ENCODE peak calls at places on chromosomes 13 and 19, in six cellular contexts. T is body of pancreas, X is AG10803, Y is brain microvascular endothelial cell, W is ovary, O is A549. N is an unnamed sample.

GRCh38 chr19:33118643-33119042 is 13.3 kb upstream of the WDR88 start:
- DNase-seq in W (no peak), Y (no peak), X (no peak), T (no peak), O (no peak), N (no peak)

GRCh38 chr19:23787106-23787505 is 28.4 kb upstream of the ZNF681 start:
- DNase-seq in X (peak), T (no peak), Y (peak), W (no peak), O (no peak), N (peak)

GRCh38 chr13:24022568-24022967 is 125.3 kb upstream of the C1QTNF9B start:
- DNase-seq in Y (no peak), T (no peak), W (no peak), O (no peak), X (no peak), N (peak)

GRCh38 chr19:29622191-29623070 is 16.3 kb downstream of the POP4 start:
- DNase-seq in O (no peak), W (no peak), T (no peak), Y (no peak), X (peak), N (peak)

GRCh38 chr13:67042556-67042955 is 187.6 kb downstream of the PCDH9 start:
- DNase-seq in O (no peak), W (no peak), T (no peak), Y (no peak), X (no peak), N (no peak)

GRCh38 chr13:48542581-48543341 is 9.9 kb upstream of the RCBTB2 start:
- DNase-seq in W (peak), T (no peak), Y (peak), O (no peak), X (peak), N (peak)

GRCh38 chr13:97133955-97134354 is 88.2 kb upstream of the MBNL2 start:
- DNase-seq in W (no peak), X (no peak), Y (no peak), O (no peak), T (no peak), N (no peak)

GRCh38 chr19:13726323-13726722 is 38.0 kb upstream of the MRI1 start:
- DNase-seq in T (no peak), W (no peak), X (no peak), O (no peak), Y (no peak), N (no peak)

GRCh38 chr19:6402834-6403608 is 10.1 kb upstream of the GTF2F1 start:
- DNase-seq in X (peak), Y (peak), O (no peak), W (no peak), T (no peak), N (peak)

GRCh38 chr13:96068729-96069128 is 15.5 kb upstream of the UGGT2 start:
- DNase-seq in Y (no peak), X (no peak), T (no peak), O (no peak), W (no peak), N (no peak)

GRCh38 chr13:47017476-47017875 is 120.6 kb upstream of the HTR2A start:
- DNase-seq in W (no peak), Y (no peak), O (no peak), X (peak), T (no peak), N (peak)

GRCh38 chr19:9139609-9140158 is 513 bp upstream of the ZNF317 start:
- DNase-seq in Y (no peak), X (no peak), W (no peak), T (no peak), O (no peak), N (no peak)

GRCh38 chr19:55034751-55035150 is 3.3 kb downstream of the GP6 start:
- DNase-seq in T (no peak), X (no peak), Y (no peak), O (no peak), W (no peak), N (no peak)

GRCh38 chr19:799076-799881 is 2.0 kb downstream of the PTBP1 start:
- DNase-seq in W (peak), O (no peak), Y (no peak), X (peak), T (no peak), N (peak)

GRCh38 chr19:54708781-54709180 is 15.5 kb upstream of the KIR3DL3 start:
- DNase-seq in T (no peak), O (no peak), X (no peak), Y (no peak), W (no peak), N (no peak)

GRCh38 chr19:10748924-10749434 is 31.1 kb downstream of the DNM2 start:
- DNase-seq in Y (peak), O (peak), X (no peak), W (peak), T (peak), N (peak)

GRCh38 chr13:30235206-30235605 is 72.1 kb downstream of the KATNAL1 start:
- DNase-seq in Y (no peak), O (no peak), X (no peak), T (no peak), W (no peak), N (peak)

GRCh38 chr19:58098682-58098998 is 609 bp upstream of the ZSCAN18 start:
- DNase-seq in X (no peak), Y (no peak), T (no peak), W (no peak), O (no peak), N (no peak)

GRCh38 chr19:58096884-58097283 is 1.1 kb downstream of the ZSCAN18 start:
- DNase-seq in X (no peak), W (no peak), T (no peak), Y (no peak), O (no peak), N (no peak)

GRCh38 chr19:58097783-58098681 is at the start of gene ZSCAN18:
- DNase-seq in W (peak), X (peak), Y (peak), O (peak), T (peak), N (peak)

GRCh38 chr19:58095328-58095727 is 2.7 kb downstream of the ZSCAN18 start:
- DNase-seq in O (no peak), T (no peak), X (no peak), Y (no peak), W (no peak), N (no peak)

GRCh38 chr19:58097349-58097748 is 682 bp downstream of the ZSCAN18 start:
- DNase-seq in X (no peak), W (peak), Y (no peak), O (no peak), T (no peak), N (no peak)
- H3K4me3 ChIP-seq in X (peak), W (peak), Y (peak), O (no peak), T (no peak), N (peak)

GRCh38 chr13:100854091-100854490 is 179.5 kb upstream of the TMTC4 start:
- DNase-seq in X (no peak), O (no peak), Y (no peak), T (no peak), W (no peak), N (no peak)

GRCh38 chr13:100852146-100852545 is 177.6 kb upstream of the TMTC4 start:
- DNase-seq in O (no peak), X (no peak), Y (no peak), W (no peak), T (no peak), N (no peak)

GRCh38 chr13:100848304-100848703 is 173.7 kb upstream of the TMTC4 start:
- DNase-seq in T (no peak), W (no peak), X (no peak), O (no peak), Y (no peak), N (no peak)
- TF ChIP-seq CTCF in T (no peak), W (no peak), X (no peak), O (no peak), Y (no peak), N (no peak)

GRCh38 chr13:40986328-40986856 is 32.7 kb downstream of the ELF1 start:
- DNase-seq in O (no peak), Y (no peak), T (no peak), W (no peak), X (peak), N (no peak)
- H3K4me3 ChIP-seq in O (no peak), Y (no peak), T (no peak), W (no peak), X (no peak), N (no peak)

GRCh38 chr19:50328257-50329145 is 676 bp downstream of the KCNC3 start:
- DNase-seq in W (no peak), O (no peak), Y (no peak), X (peak), T (peak), N (no peak)
- TF ChIP-seq CTCF in W (no peak), O (peak), Y (peak), X (no peak), T (peak), N (no peak)

DNA sequence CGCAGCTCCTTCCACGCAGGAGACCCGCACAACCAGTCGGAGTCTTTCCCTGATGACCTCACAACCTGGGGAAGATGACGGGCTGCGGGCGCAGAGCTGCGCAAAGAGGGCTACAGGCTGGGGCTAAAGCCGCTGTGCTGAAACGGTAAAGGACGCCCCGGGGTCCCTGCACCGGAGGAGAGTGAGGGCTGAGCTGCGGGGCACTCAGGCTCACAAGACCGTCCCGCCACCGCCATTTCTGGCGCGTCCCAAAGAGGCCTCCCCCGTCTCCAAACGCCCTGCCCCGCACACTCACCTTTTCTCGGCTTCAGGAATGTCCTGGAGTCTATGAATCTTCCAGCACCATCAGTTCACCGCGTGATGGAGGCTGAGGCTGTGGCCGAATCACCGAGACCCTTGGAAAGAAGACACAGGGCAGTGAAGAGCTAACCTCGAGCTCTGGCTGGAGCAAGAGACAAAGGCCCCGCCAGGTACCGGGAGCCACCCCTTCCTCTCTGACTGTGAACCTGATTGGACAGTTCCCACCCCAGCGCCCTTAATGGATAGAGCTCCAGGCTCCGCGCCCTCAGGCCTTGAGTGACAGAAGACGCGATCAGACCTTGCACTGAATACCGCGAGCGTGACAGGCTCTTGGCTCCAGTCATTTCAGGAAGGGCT is 41.8 kb upstream of the ZNF429 start:
- DNase-seq in Y (no peak), T (peak), X (no peak), W (peak), O (no peak), N (no peak)
- H3K4me3 ChIP-seq in Y (peak), T (peak), X (no peak), W (peak), O (no peak), N (no peak)

N was measured in fibroblast of pulmonary artery.